ENCODE peak calls at places on chromosomes 4 and X, in five cellular contexts. U is testis; W is pulmonary artery endothelial cell; F is GM04504; A is activated CD4-positive, alpha-beta T cell treated with anti-CD3 and anti-CD28 coated beads, Interleukin-2, amount 50 U/mL, for 4 hours. Q is an unnamed sample.

GRCh38 chr4:178632415-178632814 is 1190.2 kb upstream of the AGA start:
- DNase-seq in U (no peak), W (no peak), F (no peak), A (no peak), Q (no peak)

GRCh38 chr4:17082186-17082585 is 183.7 kb upstream of the LDB2 start:
- DNase-seq in U (no peak), W (no peak), F (no peak), A (no peak), Q (peak)

GRCh38 chr4:143185253-143186107 is 763 bp downstream of the USP38 start:
- DNase-seq in U (peak), W (peak), F (no peak), A (no peak), Q (no peak)

GRCh38 chr4:139552506-139552905 is 3.5 kb downstream of the SETD7 start:
- DNase-seq in U (no peak), W (no peak), F (no peak), A (no peak), Q (peak)

GRCh38 chrX:698246-698645 is 67.7 kb downstream of the SHOX start:
- DNase-seq in U (no peak), W (no peak), F (peak), A (no peak), Q (no peak)

GRCh38 chr4:166143227-166143626 is 270.2 kb downstream of the TLL1 start:
- DNase-seq in U (no peak), W (no peak), F (no peak), A (no peak), Q (no peak)

GRCh38 chr4:149706942-149707341 is 108.7 kb downstream of the IQCM start:
- DNase-seq in U (no peak), W (no peak), F (peak), A (no peak), Q (peak)

GRCh38 chr4:112926826-112927225 is 122.6 kb upstream of the ANK2 start:
- DNase-seq in U (no peak), W (no peak), F (no peak), A (no peak), Q (no peak)

GRCh38 chr4:3387943-3388348 is 53.8 kb upstream of the HGFAC start:
- DNase-seq in U (peak), W (no peak), F (peak), A (no peak), Q (peak)

GRCh38 chr4:110020681-110021443 is 108.2 kb downstream of the EGF start:
- DNase-seq in U (no peak), W (no peak), F (no peak), A (no peak), Q (no peak)

GRCh38 chrX:133654801-133655200 is 239.5 kb upstream of the GPC4 start:
- DNase-seq in U (no peak), W (no peak), F (no peak), A (no peak), Q (peak)

GRCh38 chrX:30910124-30910860 is 21.2 kb upstream of the TAB3 start:
- DNase-seq in U (no peak), W (no peak), F (no peak), A (no peak), Q (no peak)

GRCh38 chr4:156765277-156765676 is 206.3 kb downstream of the PDGFC start:
- DNase-seq in U (no peak), W (no peak), F (no peak), A (no peak), Q (no peak)

GRCh38 chrX:2928127-2928582 is 984 bp downstream of the ARSD start:
- DNase-seq in U (peak), W (peak), F (peak), A (no peak), Q (peak)

GRCh38 chrX:103614999-103615398 is 7.2 kb downstream of the TCEAL3 start:
- DNase-seq in U (no peak), W (no peak), F (no peak), A (no peak), Q (peak)

GRCh38 chr4:26452565-26453531 is 37.4 kb downstream of the CCKAR start:
- DNase-seq in U (no peak), W (no peak), F (no peak), A (no peak), Q (no peak)

GRCh38 chrX:49876750-49877149 is 2.5 kb upstream of the USP27X start:
- DNase-seq in U (peak), W (no peak), F (no peak), A (no peak), Q (peak)

GRCh38 chrX:15242899-15243555 is 26.9 kb downstream of the ASB9 start:
- DNase-seq in U (peak), W (peak), F (peak), A (peak), Q (peak)

GRCh38 chr4:1714303-1715001 is 2.3 kb upstream of the SLBP start:
- DNase-seq in U (no peak), W (no peak), F (no peak), A (no peak), Q (no peak)

GRCh38 chrX:100687128-100687527 is 43.1 kb downstream of the SRPX2 start:
- DNase-seq in U (no peak), W (no peak), F (no peak), A (peak), Q (no peak)

GRCh38 chr4:36320130-36320902 is 38.9 kb downstream of the DTHD1 start:
- DNase-seq in U (no peak), W (no peak), F (no peak), A (no peak), Q (no peak)

GRCh38 chr4:186104114-186104894 is at the start of gene FAM149A:
- DNase-seq in U (peak), W (no peak), F (no peak), A (peak), Q (peak)

GRCh38 chrX:116435597-116435996 is 809 bp upstream of the SLC6A14 start:
- DNase-seq in U (no peak), W (no peak), F (no peak), A (no peak), Q (no peak)

GRCh38 chrX:154349979-154350378 is 24.5 kb downstream of the FLNA start:
- DNase-seq in U (no peak), W (no peak), F (no peak), A (no peak), Q (no peak)

GRCh38 chrX:42776195-42776594 is 1.8 kb downstream of the PPP1R2C start:
- DNase-seq in U (peak), W (peak), F (no peak), A (no peak), Q (no peak)

GRCh38 chrX:41666251-41666650 is 22.5 kb upstream of the GPR34 start:
- DNase-seq in U (no peak), W (no peak), F (no peak), A (no peak), Q (peak)

GRCh38 chr4:153486281-153487151 is 20.4 kb downstream of the TMEM131L start:
- DNase-seq in U (no peak), W (peak), F (peak), A (no peak), Q (peak)

GRCh38 chrX:134482371-134482770 is 22.4 kb downstream of the HPRT1 start:
- DNase-seq in U (no peak), W (no peak), F (no peak), A (no peak), Q (no peak)

GRCh38 chr4:17578482-17578891 is 1.5 kb downstream of the LAP3 start:
- DNase-seq in U (no peak), W (no peak), F (no peak), A (no peak), Q (no peak)

GRCh38 chr4:169215656-169216055 is 55.1 kb downstream of the SH3RF1 start:
- DNase-seq in U (no peak), W (no peak), F (no peak), A (no peak), Q (no peak)

GRCh38 chrX:10507876-10508275 is 112.5 kb downstream of the MID1 start:
- DNase-seq in U (no peak), W (no peak), F (no peak), A (no peak), Q (no peak)

GRCh38 chrX:1144293-1144692 is 68.2 kb downstream of the CRLF2 start:
- DNase-seq in U (no peak), W (no peak), F (no peak), A (no peak), Q (no peak)

Q was measured in GM03348.